ENCODE peak calls at places on chromosomes 1 and 21, in seven cellular contexts. S, T, L, C, U, N and Z are unnamed samples.

GRCh38 chr1:6353948-6354658 is 39.5 kb downstream of the ACOT7 start:
- DNase-seq in C (no peak), T (no peak), L (no peak), N (no peak), U (no peak), S (peak; percentile 50), Z (no peak)

GRCh38 chr21:15558884-15559283 is 170.9 kb upstream of the USP25 start:
- DNase-seq in N (no peak), C (no peak), U (no peak), L (no peak), T (no peak), S (no peak), Z (no peak)

GRCh38 chr1:31765041-31765467 is 914 bp upstream of the ADGRB2 start:
- DNase-seq in C (no peak), U (peak; percentile 65), N (no peak), L (peak; percentile 79), S (no peak), T (no peak), Z (no peak)

GRCh38 chr1:227094249-227094966 is 154.3 kb downstream of the COQ8A start:
- DNase-seq in C (no peak), L (no peak), T (no peak), S (peak; percentile 78), U (no peak), N (no peak), Z (no peak)

GRCh38 chr1:101216623-101217022 is 20.2 kb upstream of the S1PR1 start:
- DNase-seq in N (no peak), C (no peak), U (no peak), L (no peak), S (no peak), T (no peak), Z (no peak)

GRCh38 chr1:153796786-153797659 is 21.8 kb downstream of the SLC27A3 start:
- DNase-seq in T (peak; percentile 84), C (no peak), N (peak; percentile 59), U (peak; percentile 83), L (peak; percentile 90), S (peak; percentile 65), Z (peak; percentile 78)

GRCh38 chr1:61659061-61659460 is 65.9 kb downstream of the TM2D1 start:
- DNase-seq in N (no peak), S (no peak), C (no peak), U (peak; percentile 14), L (no peak), T (no peak), Z (no peak)

GRCh38 chr1:9279172-9279840 is 13.4 kb upstream of the SPSB1 start:
- DNase-seq in S (peak; percentile 54), T (no peak), U (no peak), C (no peak), L (no peak), N (no peak), Z (no peak)

GRCh38 chr1:185964946-185965345 is 230.8 kb downstream of the HMCN1 start:
- DNase-seq in L (no peak), T (no peak), S (no peak), N (no peak), U (no peak), C (no peak), Z (no peak)

GRCh38 chr1:214233856-214234634 is 46.9 kb upstream of the SMYD2 start:
- DNase-seq in C (no peak), L (no peak), U (no peak), T (no peak), N (no peak), S (no peak), Z (no peak)

GRCh38 chr1:229845410-229846138 is 219.5 kb downstream of the URB2 start:
- DNase-seq in U (no peak), T (no peak), S (no peak), L (no peak), C (no peak), N (no peak), Z (no peak)
- TF ChIP-seq POLR2AphosphoS5 in U (no peak), T (no peak), S (no peak), L (no peak), C (no peak), N (no peak), Z (no peak)

DNA sequence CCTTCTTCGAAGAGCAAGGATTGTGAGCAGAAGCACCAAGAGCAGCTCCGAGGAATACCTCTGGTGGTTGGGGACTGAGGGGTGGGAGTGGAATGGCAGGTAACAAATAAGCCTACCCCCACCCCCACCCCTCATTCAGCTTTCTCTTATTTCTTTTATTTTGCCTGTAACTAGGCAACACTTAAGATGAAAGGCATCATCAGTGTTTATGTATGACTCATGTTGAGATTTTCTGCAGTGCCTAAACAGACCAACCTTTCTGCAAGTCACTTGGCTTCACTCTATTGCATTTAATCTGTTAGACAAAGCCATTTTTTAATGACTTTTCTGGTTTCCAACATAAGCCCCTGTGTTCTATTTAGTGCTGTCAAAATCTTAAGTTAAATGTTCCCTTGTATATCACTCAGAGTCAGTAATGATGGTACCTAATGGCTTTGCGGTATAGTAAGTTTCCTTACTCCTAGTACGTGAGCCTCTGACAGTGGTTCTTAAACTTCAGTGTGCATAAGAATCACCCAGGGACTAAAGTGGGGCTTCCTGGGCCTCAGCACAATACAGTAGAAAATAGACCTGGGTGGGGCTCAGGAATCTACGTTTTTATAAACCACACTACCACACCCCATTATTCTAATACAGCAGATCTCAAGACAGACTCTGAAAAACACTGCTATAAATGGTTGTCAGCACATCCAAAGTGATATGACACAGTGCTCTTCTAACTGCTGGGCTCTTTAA is 20.0 kb downstream of the CASQ2 start:
- DNase-seq in N (no peak), S (no peak), U (no peak), L (no peak), T (no peak), C (no peak), Z (no peak)
- TF ChIP-seq TAF1 in N (no peak), S (no peak), U (no peak), L (no peak), T (no peak), C (no peak), Z (no peak)

DNA sequence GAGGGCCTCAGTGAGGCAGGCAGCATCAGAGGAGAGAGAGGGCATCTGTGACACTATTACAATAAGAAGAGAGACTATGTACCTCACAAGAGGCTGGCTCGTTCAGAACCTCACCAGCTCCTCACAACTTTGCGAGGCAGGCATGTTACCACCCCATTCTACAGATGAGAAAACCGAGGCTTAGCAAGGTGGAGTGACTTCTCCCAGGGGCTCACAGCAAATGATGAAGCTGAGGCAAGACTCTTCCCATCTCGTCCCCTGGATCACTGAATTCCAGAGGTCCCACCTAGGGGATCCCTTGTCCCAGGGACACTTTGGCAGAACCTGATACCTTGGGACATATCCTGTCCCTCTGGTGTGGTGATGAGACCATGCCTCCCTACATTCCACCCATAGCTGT is 64.4 kb downstream of the DISP3 start:
- DNase-seq in U (no peak), C (no peak), N (no peak), S (no peak), L (no peak), T (no peak), Z (no peak)
- TF ChIP-seq POLR2AphosphoS5 in U (no peak), C (no peak), N (no peak), S (no peak), L (no peak), T (no peak), Z (no peak)

DNA sequence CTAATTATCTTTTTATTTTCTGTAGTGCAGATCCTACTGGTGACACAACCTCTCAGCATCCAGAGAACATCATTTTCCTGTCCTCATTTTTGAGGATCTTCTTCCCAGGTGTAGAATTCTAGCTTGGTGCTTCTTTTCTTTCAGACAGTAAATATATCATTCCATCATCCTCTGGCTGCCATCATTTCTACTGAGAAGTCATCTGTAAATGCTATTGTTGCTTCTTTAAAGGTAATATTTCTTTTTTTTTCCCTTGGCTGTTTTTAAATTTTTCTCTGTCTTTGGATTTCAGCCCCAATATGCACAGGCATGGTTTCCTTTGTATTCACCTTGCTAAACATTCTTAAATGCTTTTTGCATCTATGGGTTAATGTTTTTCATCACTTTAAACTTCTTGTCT is 3.3 kb upstream of the KRTAP10-9 start:
- DNase-seq in S (no peak), C (no peak), N (no peak), L (no peak), T (no peak), U (no peak), Z (no peak)
- TF ChIP-seq TAF1 in S (no peak), C (no peak), N (no peak), L (no peak), T (no peak), U (no peak), Z (no peak)

DNA sequence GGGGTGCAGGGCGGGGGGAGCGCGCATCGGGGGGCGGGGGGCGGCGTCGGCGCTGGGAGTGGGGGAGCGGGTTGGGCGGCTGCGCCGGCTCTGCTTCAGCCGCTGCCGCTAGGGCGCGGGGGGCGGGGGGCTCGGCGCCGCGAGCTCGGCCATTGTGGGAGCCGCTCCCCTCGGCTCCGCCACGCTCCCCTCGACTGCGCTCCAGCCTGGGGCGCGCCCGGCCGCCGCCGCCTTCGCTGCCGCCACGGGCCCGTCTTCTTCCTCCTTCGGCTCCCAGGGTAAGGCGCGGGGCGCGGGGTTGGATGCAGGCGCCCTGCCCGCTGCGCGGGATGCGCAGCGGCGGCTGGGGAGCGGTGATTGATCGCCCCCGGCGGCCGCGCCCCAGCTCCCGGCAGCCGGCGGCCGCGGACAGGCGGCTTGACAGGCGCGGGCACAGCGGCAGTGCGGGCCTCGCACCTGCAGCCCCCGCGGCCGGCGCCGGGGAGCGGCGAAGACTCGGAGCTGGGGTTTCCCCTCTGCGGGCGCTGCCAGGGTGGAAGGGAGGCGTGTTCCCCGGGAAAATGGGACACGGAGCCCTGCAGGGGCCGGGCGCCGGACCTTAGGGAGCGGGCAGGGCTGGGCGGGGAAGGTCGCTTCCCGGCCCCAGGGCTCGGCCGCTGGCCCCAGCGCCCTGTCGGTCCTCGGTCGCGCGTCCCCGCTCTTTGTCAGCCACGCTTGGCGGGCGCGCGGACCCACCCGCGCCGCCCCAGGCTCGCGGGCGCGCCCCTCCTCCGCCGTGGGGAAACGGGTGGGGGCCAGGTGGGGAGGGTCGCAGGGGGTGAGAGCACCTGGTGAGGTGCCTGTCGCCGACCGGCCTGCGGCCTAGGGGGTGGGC is 55.4 kb downstream of the NDUFS5 start:
- DNase-seq in N (no peak), T (peak; percentile 56), C (no peak), S (no peak), L (peak; percentile 89), U (peak; percentile 63), Z (peak; percentile 47)
- TF ChIP-seq POLR2AphosphoS5 in N (no peak), T (no peak), C (no peak), S (no peak), L (no peak), U (no peak), Z (no peak)